ENCODE peak calls at places on chromosomes 12 and 14, in nine cellular contexts. W is bronchial epithelial cell; I is endodermal cell; J is iPS DF 6.9; A is cardiac muscle cell; U is H7; H is Caco-2; T is effector memory CD4-positive, alpha-beta T cell; O is heart left ventricle. X is an unnamed sample.

GRCh38 chr12:45050751-45051489 is at the start of gene DBX2:
- DNase-seq in T (no peak), I (no peak), J (no peak), A (peak; percentile 9), U (peak; percentile 71), W (no peak), O (no peak), H (no peak), X (peak; percentile 2)

GRCh38 chr12:110137786-110138185 is 13.6 kb downstream of the IFT81 start:
- DNase-seq in O (no peak), T (no peak), U (no peak), I (no peak), J (no peak), A (no peak), W (no peak), H (no peak), X (no peak)

GRCh38 chr12:119061208-119061796 is 80.0 kb downstream of the SRRM4 start:
- DNase-seq in W (peak; percentile 41), A (peak; percentile 48), I (peak; percentile 96), U (peak; percentile 50), J (peak; percentile 55), O (peak; percentile 54), H (peak; percentile 65), T (no peak), X (peak; percentile 58)

GRCh38 chr14:70654609-70655008 is 12.9 kb downstream of the TTC9 start:
- DNase-seq in A (no peak), I (no peak), J (no peak), W (no peak), O (no peak), U (no peak), H (no peak), T (no peak), X (no peak)

GRCh38 chr12:47813491-47814196 is 6.1 kb downstream of the HDAC7 start:
- DNase-seq in I (no peak), T (no peak), H (no peak), W (no peak), O (peak; percentile 67), U (peak; percentile 82), A (no peak), J (no peak), X (no peak)

GRCh38 chr12:97501422-97501821 is 38.8 kb downstream of the RMST start:
- DNase-seq in U (no peak), W (no peak), J (no peak), T (no peak), A (no peak), O (no peak), H (no peak), I (no peak), X (no peak)

GRCh38 chr14:60815371-60815770 is 80.8 kb downstream of the MNAT1 start:
- DNase-seq in J (no peak), H (no peak), I (no peak), A (no peak), O (no peak), T (no peak), U (no peak), W (no peak), X (no peak)

GRCh38 chr12:70543444-70543843 is 93.8 kb downstream of the PTPRB start:
- DNase-seq in H (peak; percentile 7), W (peak; percentile 92), I (peak; percentile 48), T (no peak), A (peak; percentile 98), O (no peak), U (no peak), J (no peak), X (peak; percentile 93)

GRCh38 chr14:21505009-21505553 is 6.1 kb downstream of the METTL3 start:
- DNase-seq in A (no peak), T (no peak), J (no peak), H (no peak), U (no peak), I (no peak), W (no peak), O (no peak), X (no peak)

GRCh38 chr14:70086685-70087379 is 101.9 kb downstream of the SLC8A3 start:
- DNase-seq in T (no peak), W (peak; percentile 48), U (no peak), A (peak; percentile 72), H (peak; percentile 51), I (peak; percentile 72), J (peak; percentile 11), O (no peak), X (peak; percentile 68)

GRCh38 chr14:55730602-55731001 is 150.6 kb downstream of the KTN1 start:
- DNase-seq in U (no peak), H (peak; percentile 27), J (no peak), I (no peak), T (no peak), O (no peak), A (peak; percentile 13), W (peak; percentile 44), X (peak; percentile 27)

GRCh38 chr12:70609203-70609602 is 28.0 kb downstream of the PTPRB start:
- DNase-seq in H (peak; percentile 8), U (peak; percentile 27), O (no peak), A (no peak), T (no peak), W (no peak), J (no peak), I (peak; percentile 65), X (no peak)

GRCh38 chr14:64581363-64581762 is 31.6 kb downstream of the PPP1R36 start:
- DNase-seq in W (no peak), H (no peak), A (no peak), U (no peak), T (no peak), I (no peak), J (no peak), O (no peak), X (no peak)

GRCh38 chr12:67436230-67436629 is 167.1 kb downstream of the CAND1 start:
- DNase-seq in T (no peak), I (no peak), W (no peak), A (no peak), J (no peak), U (no peak), O (no peak), H (no peak), X (no peak)

GRCh38 chr12:31220633-31221565 is 105.1 kb downstream of the SINHCAF start:
- DNase-seq in I (no peak), O (no peak), T (no peak), U (no peak), A (peak; percentile 55), W (peak; percentile 58), H (no peak), J (no peak), X (peak; percentile 44)

GRCh38 chr14:83960832-83961512 is 1569.0 kb upstream of the FLRT2 start:
- DNase-seq in T (no peak), O (no peak), H (no peak), J (peak; percentile 16), U (peak; percentile 11), I (peak; percentile 82), W (no peak), A (no peak), X (no peak)

GRCh38 chr14:104721704-104722431 is 2.2 kb upstream of the ADSS1 start:
- DNase-seq in U (no peak), H (no peak), A (no peak), J (no peak), I (no peak), O (peak; percentile 79), W (no peak), T (no peak), X (no peak)

GRCh38 chr14:104723651-104724406 is at the start of gene ADSS1:
- DNase-seq in O (peak; percentile 83), I (peak; percentile 92), A (peak; percentile 55), H (peak; percentile 76), W (no peak), J (no peak), U (peak; percentile 99), T (peak; percentile 55), X (peak; percentile 49)

GRCh38 chr14:104724981-104725771 is 1.1 kb downstream of the ADSS1 start:
- DNase-seq in I (peak; percentile 89), O (peak; percentile 75), W (no peak), T (no peak), U (peak; percentile 93), J (no peak), A (peak; percentile 62), H (no peak), X (no peak)

GRCh38 chr14:104724407-104724980 is 465 bp downstream of the ADSS1 start:
- DNase-seq in H (no peak), U (peak; percentile 91), W (no peak), I (no peak), T (peak; percentile 11), O (peak; percentile 76), J (no peak), A (no peak), X (no peak)

GRCh38 chr14:104722938-104723650 is 935 bp upstream of the ADSS1 start:
- DNase-seq in J (no peak), A (no peak), I (no peak), O (no peak), U (peak; percentile 88), H (no peak), T (no peak), W (no peak), X (no peak)
- H3K4me3 ChIP-seq in J (peak overlapping the region; percentile 7), A (no peak overlapping the region), I (no peak overlapping the region), O (peak overlapping the region; percentile 79), U (peak overlapping the region; percentile 79), H (peak overlapping the region; percentile 75), T (peak overlapping the region; percentile 63), W (peak overlapping the region; percentile 64), X (no peak overlapping the region)

DNA sequence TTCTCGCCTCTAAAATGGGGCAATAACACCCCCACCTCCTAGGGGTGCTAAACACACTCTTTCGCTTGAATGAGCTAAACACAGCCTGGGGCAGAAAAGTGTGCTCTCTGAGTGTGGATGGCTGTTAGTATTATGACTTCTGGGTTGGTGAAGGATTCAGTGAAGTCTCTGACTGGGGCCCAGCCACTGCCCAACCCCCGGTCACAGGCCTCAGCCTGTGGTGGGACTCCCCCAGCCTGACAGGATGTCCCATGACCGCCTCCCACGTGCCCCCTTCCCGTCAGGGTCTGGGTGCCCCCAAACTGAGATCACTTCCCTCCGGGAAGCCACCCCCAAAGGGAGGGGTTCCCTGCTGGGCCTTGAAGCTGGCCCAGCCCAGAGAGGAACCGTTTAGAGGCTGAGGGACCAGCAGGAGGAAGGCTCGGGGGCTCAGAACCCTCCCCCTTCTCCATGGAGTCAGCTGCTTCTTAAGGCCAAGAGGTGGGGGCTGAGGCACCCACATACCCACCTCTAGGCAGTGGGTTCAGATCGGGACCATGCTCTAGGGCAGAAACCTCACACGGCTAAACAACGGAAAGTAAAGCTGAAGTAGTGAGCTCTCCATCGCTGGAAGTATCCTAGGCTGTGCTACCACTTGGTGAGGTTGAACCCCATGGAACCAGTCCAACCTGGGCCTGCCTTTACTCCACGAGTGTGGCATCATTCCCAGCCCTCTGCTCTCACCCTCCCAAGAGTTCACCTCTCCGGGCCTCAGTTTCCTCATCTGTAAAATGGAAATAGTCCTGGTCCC is 13.8 kb downstream of the DTX1 start:
- DNase-seq in W (no peak), I (no peak), A (no peak), T (no peak), O (peak; percentile 52), H (no peak), J (no peak), U (no peak), X (no peak)
- H3K4me3 ChIP-seq in W (no peak overlapping the region), I (no peak overlapping the region), A (no peak overlapping the region), T (no peak overlapping the region), O (no peak overlapping the region), H (no peak overlapping the region), J (no peak overlapping the region), U (no peak overlapping the region), X (no peak overlapping the region)

GRCh38 chr14:95722525-95723190 is 8.7 kb upstream of the TCL1A start:
- DNase-seq in T (no peak), W (peak; percentile 22), O (no peak), J (no peak), A (no peak), I (no peak), H (no peak), U (no peak), X (no peak)
- H3K4me3 ChIP-seq in T (no peak overlapping the region), W (no peak overlapping the region), O (no peak overlapping the region), J (no peak overlapping the region), A (no peak overlapping the region), I (no peak overlapping the region), H (no peak overlapping the region), U (no peak overlapping the region), X (no peak overlapping the region)

GRCh38 chr12:20120296-20120695 is 248.0 kb upstream of the PDE3A start:
- DNase-seq in T (no peak), A (peak; percentile 51), U (no peak), J (no peak), H (no peak), W (peak; percentile 22), O (no peak), I (no peak), X (peak; percentile 1)
- H3K4me3 ChIP-seq in T (no peak overlapping the region), A (no peak overlapping the region), U (no peak overlapping the region), J (no peak overlapping the region), H (no peak overlapping the region), W (no peak overlapping the region), O (no peak overlapping the region), I (no peak overlapping the region), X (no peak overlapping the region)

X was measured in epithelial cell of esophagus.